ENCODE peak calls at places on chromosomes 7 and 10, in ten cellular contexts. K is pancreas, Y is keratinocyte, D is A549, E is tibial artery, P is upper lobe of right lung, F is OCI-LY7, I is esophagus squamous epithelium, M is ascending aorta, G is heart right ventricle. X is an unnamed sample.

GRCh38 chr7:49787980-49788379 is 14.5 kb downstream of the VWC2 start:
- DNase-seq in K (no peak), Y (no peak), D (no peak), E (no peak), P (no peak), F (no peak), I (no peak), M (no peak), G (peak), X (no peak)

GRCh38 chr7:150401861-150402631 is 22.9 kb downstream of the ZNF775 start:
- DNase-seq in K (no peak), Y (no peak), D (no peak), E (no peak), P (no peak), F (no peak), I (no peak), M (no peak), G (no peak), X (no peak)

GRCh38 chr7:36651404-36651803 is 72.9 kb downstream of the AOAH start:
- DNase-seq in K (no peak), Y (no peak), D (no peak), E (no peak), P (no peak), F (no peak), I (no peak), M (no peak), G (no peak), X (no peak)

GRCh38 chr10:32412499-32412853 is 33.5 kb upstream of the CCDC7 start:
- DNase-seq in K (no peak), Y (no peak), D (no peak), E (no peak), P (no peak), F (no peak), I (no peak), M (no peak), G (no peak), X (no peak)

GRCh38 chr10:77391605-77392235 is 245.9 kb downstream of the KCNMA1 start:
- DNase-seq in K (peak), Y (no peak), D (peak), E (peak), P (peak), F (peak), I (no peak), M (no peak), G (peak), X (peak)

GRCh38 chr10:129514568-129515451 is 47.8 kb downstream of the MGMT start:
- DNase-seq in K (no peak), Y (no peak), D (no peak), E (no peak), P (no peak), F (no peak), I (no peak), M (no peak), G (no peak), X (peak)

GRCh38 chr10:63430091-63430998 is 35.4 kb downstream of the JMJD1C start:
- DNase-seq in K (no peak), Y (peak), D (no peak), E (no peak), P (no peak), F (no peak), I (no peak), M (no peak), G (no peak), X (no peak)

GRCh38 chr7:130669051-130669700 is 628 bp upstream of the COPG2 start:
- DNase-seq in K (no peak), Y (no peak), D (no peak), E (no peak), P (no peak), F (peak), I (no peak), M (no peak), G (no peak), X (peak)

GRCh38 chr10:16929067-16929466 is 111.8 kb upstream of the RSU1 start:
- DNase-seq in K (no peak), Y (no peak), D (no peak), E (no peak), P (no peak), F (no peak), I (no peak), M (no peak), G (no peak), X (no peak)

GRCh38 chr7:30074422-30075030 is 46.3 kb downstream of the PLEKHA8 start:
- DNase-seq in K (no peak), Y (no peak), D (no peak), E (no peak), P (no peak), F (peak), I (no peak), M (no peak), G (no peak), X (no peak)

GRCh38 chr10:123998197-123999141 is 94.9 kb downstream of the CHST15 start:
- DNase-seq in K (no peak), Y (no peak), D (no peak), E (no peak), P (peak), F (no peak), I (no peak), M (no peak), G (no peak), X (peak)

GRCh38 chr7:81812514-81813472 is 42.9 kb upstream of the HGF start:
- DNase-seq in K (no peak), Y (no peak), D (no peak), E (no peak), P (no peak), F (no peak), I (no peak), M (no peak), G (no peak), X (no peak)

GRCh38 chr10:72689660-72690059 is 2.3 kb upstream of the MCU start:
- DNase-seq in K (no peak), Y (no peak), D (no peak), E (no peak), P (no peak), F (no peak), I (no peak), M (no peak), G (no peak), X (no peak)

GRCh38 chr10:4101918-4102654 is 317.1 kb upstream of the KLF6 start:
- DNase-seq in K (no peak), Y (no peak), D (no peak), E (no peak), P (no peak), F (no peak), I (no peak), M (no peak), G (no peak), X (no peak)

GRCh38 chr10:86946215-86947170 is 10.9 kb downstream of the MMRN2 start:
- DNase-seq in K (no peak), Y (no peak), D (no peak), E (peak), P (peak), F (no peak), I (no peak), M (no peak), G (peak), X (peak)

GRCh38 chr10:33385686-33386085 is 51.2 kb upstream of the NRP1 start:
- DNase-seq in K (no peak), Y (no peak), D (no peak), E (no peak), P (no peak), F (no peak), I (no peak), M (no peak), G (no peak), X (no peak)

GRCh38 chr10:2623675-2624274 is 443.6 kb upstream of the PFKP start:
- DNase-seq in K (no peak), Y (no peak), D (no peak), E (no peak), P (no peak), F (no peak), I (no peak), M (no peak), G (no peak), X (no peak)

GRCh38 chr7:105654994-105655900 is 74.0 kb upstream of the EFCAB10 start:
- DNase-seq in K (peak), Y (no peak), D (no peak), E (no peak), P (peak), F (no peak), I (no peak), M (no peak), G (peak), X (no peak)

GRCh38 chr7:22564511-22565045 is 64.6 kb upstream of the STEAP1B start:
- DNase-seq in K (peak), Y (no peak), D (no peak), E (no peak), P (no peak), F (no peak), I (no peak), M (no peak), G (peak), X (no peak)

GRCh38 chr10:109504401-109504800 is 418.9 kb downstream of the XPNPEP1 start:
- DNase-seq in K (no peak), Y (no peak), D (no peak), E (no peak), P (no peak), F (no peak), I (no peak), M (no peak), G (no peak), X (no peak)

GRCh38 chr7:10703981-10704380 is 269.7 kb upstream of the PHF14 start:
- DNase-seq in K (no peak), Y (no peak), D (no peak), E (no peak), P (no peak), F (no peak), I (no peak), M (no peak), G (no peak), X (no peak)

GRCh38 chr7:71221049-71221448 is 89.1 kb downstream of the GALNT17 start:
- DNase-seq in K (no peak), Y (no peak), D (no peak), E (no peak), P (no peak), F (no peak), I (no peak), M (no peak), G (no peak), X (no peak)

GRCh38 chr10:93999401-93999851 is 5.7 kb downstream of the PLCE1 start:
- DNase-seq in K (no peak), Y (no peak), D (no peak), E (peak), P (no peak), F (no peak), I (no peak), M (no peak), G (peak), X (peak)

GRCh38 chr7:127250312-127251047 is 2.3 kb downstream of the GRM8 start:
- DNase-seq in K (no peak), Y (no peak), D (no peak), E (no peak), P (no peak), F (peak), I (no peak), M (no peak), G (no peak), X (no peak)

GRCh38 chr7:100147278-100147677 is 1.4 kb upstream of the LAMTOR4 start:
- DNase-seq in K (no peak), Y (no peak), D (no peak), E (no peak), P (no peak), F (no peak), I (no peak), M (no peak), G (no peak), X (no peak)

GRCh38 chr7:100148225-100148558 is 526 bp upstream of the LAMTOR4 start:
- DNase-seq in K (no peak), Y (no peak), D (no peak), E (no peak), P (no peak), F (no peak), I (no peak), M (no peak), G (no peak), X (no peak)

GRCh38 chr7:100152937-100153666 is 4.4 kb downstream of the LAMTOR4 start:
- DNase-seq in K (no peak), Y (no peak), D (no peak), E (no peak), P (no peak), F (no peak), I (no peak), M (no peak), G (no peak), X (no peak)

GRCh38 chr7:100152404-100152803 is 3.7 kb downstream of the LAMTOR4 start:
- DNase-seq in K (no peak), Y (no peak), D (no peak), E (no peak), P (no peak), F (peak), I (no peak), M (no peak), G (no peak), X (no peak)

GRCh38 chr7:100148559-100149328 is at the start of gene LAMTOR4:
- DNase-seq in K (peak), Y (peak), D (peak), E (peak), P (peak), F (peak), I (peak), M (peak), G (peak), X (peak)
- H3K27ac ChIP-seq in K (peak), Y (peak), D (peak), E (peak), P (peak), F (peak), I (peak), M (peak), G (peak), X (peak)

GRCh38 chr7:154777908-154778307 is 225.0 kb downstream of the PAXIP1 start:
- DNase-seq in K (no peak), Y (no peak), D (no peak), E (no peak), P (no peak), F (no peak), I (no peak), M (no peak), G (no peak), X (no peak)

GRCh38 chr7:154776350-154776749 is 226.6 kb downstream of the PAXIP1 start:
- DNase-seq in K (no peak), Y (no peak), D (no peak), E (no peak), P (no peak), F (peak), I (no peak), M (no peak), G (no peak), X (no peak)

GRCh38 chr7:154777489-154777888 is 225.4 kb downstream of the PAXIP1 start:
- DNase-seq in K (no peak), Y (no peak), D (no peak), E (no peak), P (no peak), F (peak), I (no peak), M (no peak), G (no peak), X (no peak)

GRCh38 chr7:154775681-154776080 is 227.2 kb downstream of the PAXIP1 start:
- DNase-seq in K (no peak), Y (no peak), D (no peak), E (no peak), P (no peak), F (no peak), I (no peak), M (no peak), G (no peak), X (no peak)

DNA sequence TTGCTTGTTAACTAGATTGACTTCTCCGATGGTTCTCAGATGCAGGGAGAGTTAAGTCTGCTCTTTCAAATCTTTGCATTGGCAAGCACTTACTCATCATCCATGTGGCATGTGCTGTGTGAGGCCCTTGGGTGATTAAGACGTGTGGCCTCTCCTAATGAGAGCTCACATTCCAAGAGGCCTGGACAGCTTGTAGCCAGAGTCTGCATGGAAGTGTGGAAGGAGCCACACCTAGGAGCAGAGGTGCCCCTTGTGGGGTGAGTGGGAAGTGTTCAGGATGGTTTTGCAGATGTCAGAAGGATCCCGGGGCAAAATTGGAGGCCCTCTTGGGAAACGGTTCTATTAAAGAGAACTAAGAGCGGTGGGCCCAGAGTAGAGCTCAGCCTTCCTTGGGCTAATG is 225.9 kb downstream of the PAXIP1 start:
- DNase-seq in K (no peak), Y (no peak), D (peak), E (no peak), P (no peak), F (no peak), I (no peak), M (no peak), G (no peak), X (no peak)
- TF ChIP-seq CTCF in K (no peak), Y (no peak), D (no peak), E (no peak), P (no peak), F (peak), I (no peak), M (no peak), G (no peak), X (no peak)

DNA sequence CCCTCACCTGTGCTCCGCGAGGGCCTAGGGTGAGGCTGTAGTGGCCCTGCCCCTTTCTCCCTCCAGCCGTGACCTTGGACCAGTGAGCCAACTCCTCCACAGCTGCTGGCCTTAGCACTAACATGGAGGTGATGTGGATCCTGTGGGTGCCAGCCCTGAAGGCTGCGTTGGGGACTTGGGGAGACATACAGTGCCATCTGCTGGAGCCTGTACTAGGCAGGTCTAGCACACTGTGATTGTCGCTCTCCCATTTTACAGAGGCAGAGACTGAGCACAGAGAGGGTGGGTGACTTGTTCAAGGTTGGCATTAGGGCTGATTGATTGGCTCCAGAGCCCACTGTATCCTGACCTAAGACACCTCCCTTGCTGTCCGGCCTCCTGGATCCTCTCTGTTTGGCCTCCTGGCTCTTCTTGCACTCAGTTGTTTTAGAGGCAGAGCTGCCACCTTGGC is 37.6 kb downstream of the PRF1 start:
- DNase-seq in K (no peak), Y (no peak), D (no peak), E (no peak), P (peak), F (peak), I (no peak), M (no peak), G (no peak), X (no peak)
- H3K27ac ChIP-seq in K (no peak), Y (no peak), D (no peak), E (no peak), P (no peak), F (no peak), I (no peak), M (no peak), G (peak), X (no peak)

DNA sequence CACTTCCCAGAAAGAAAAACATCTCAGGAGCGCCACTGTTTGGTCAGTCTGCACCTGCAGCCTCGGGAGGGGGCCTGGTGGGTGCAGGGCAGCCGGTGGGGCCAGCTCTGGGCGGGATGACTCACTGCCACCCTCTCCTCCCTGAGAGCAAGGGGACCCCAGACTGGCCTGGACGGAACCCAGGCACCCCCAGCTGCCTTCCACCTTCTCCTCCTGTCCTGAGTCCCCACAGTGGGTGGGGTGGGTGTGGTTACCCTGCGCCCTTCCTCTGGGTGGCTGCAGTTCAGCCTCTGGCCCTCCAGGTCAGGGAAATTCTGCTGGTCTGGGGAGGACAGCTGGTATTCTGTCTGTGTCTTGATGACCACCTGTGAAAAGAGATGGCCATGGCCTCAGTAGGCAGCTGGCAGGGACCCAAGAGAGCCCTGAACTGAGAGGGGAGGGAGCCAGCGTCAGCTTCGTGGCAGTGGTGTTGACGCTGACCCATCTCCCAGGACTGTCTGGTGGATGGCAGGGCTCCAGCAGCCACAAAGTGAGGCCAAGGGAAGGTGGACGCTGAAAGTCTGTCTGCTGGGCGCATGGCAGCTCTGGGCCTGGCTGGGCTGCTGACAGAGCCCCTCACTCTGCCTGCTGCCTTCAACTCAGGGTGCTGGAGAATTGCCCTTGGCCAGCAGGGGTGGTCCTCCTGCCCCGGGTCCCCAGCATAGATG is 8.9 kb downstream of the CALY start:
- DNase-seq in K (no peak), Y (no peak), D (no peak), E (no peak), P (no peak), F (no peak), I (no peak), M (no peak), G (no peak), X (no peak)
- TF ChIP-seq CTCF in K (no peak), Y (no peak), D (no peak), E (no peak), P (no peak), F (peak), I (no peak), M (no peak), G (no peak), X (no peak)